ENCODE peak calls at places on chromosome 9, in seven cellular contexts. One of them, this sample, is unnamed.
A peak's percentile ranks its signal among the peaks of the same experiment; 100 is the strongest.

GRCh38 chr9:16828335-16829281 is 41.9 kb downstream of the BNC2 start:
- DNase-seq in AG04449: no peak
- DNase-seq in NCI-H1092: no peak
- DNase-seq in sciatic nerve: no peak
- DNase-seq in neuronal stem cell: peak; percentile 79
- DNase-seq in fibroblast of the aortic adventitia: peak; percentile 47
- DNase-seq in COR-L47: no peak
- DNase-seq in this sample: no peak

GRCh38 chr9:76655121-76655531 is 109.1 kb upstream of the PCA3 start:
- DNase-seq in COR-L47: no peak
- DNase-seq in NCI-H1092: no peak
- DNase-seq in fibroblast of the aortic adventitia: no peak
- DNase-seq in AG04449: no peak
- DNase-seq in neuronal stem cell: no peak
- DNase-seq in sciatic nerve: no peak
- DNase-seq in this sample: no peak

GRCh38 chr9:97984188-97985057 is 1.3 kb downstream of the ANP32B start:
- DNase-seq in fibroblast of the aortic adventitia: peak; percentile 74
- DNase-seq in sciatic nerve: peak; percentile 90
- DNase-seq in AG04449: no peak
- DNase-seq in COR-L47: peak; percentile 82
- DNase-seq in NCI-H1092: peak; percentile 60
- DNase-seq in neuronal stem cell: peak; percentile 48
- DNase-seq in this sample: peak; percentile 76

GRCh38 chr9:89524888-89525385 is 27.0 kb upstream of the SEMA4D start:
- DNase-seq in sciatic nerve: peak; percentile 21
- DNase-seq in fibroblast of the aortic adventitia: no peak
- DNase-seq in AG04449: no peak
- DNase-seq in neuronal stem cell: no peak
- DNase-seq in COR-L47: no peak
- DNase-seq in NCI-H1092: no peak
- DNase-seq in this sample: no peak

GRCh38 chr9:135544981-135545635 is 818 bp upstream of the OBP2A start:
- DNase-seq in AG04449: no peak
- DNase-seq in COR-L47: no peak
- DNase-seq in NCI-H1092: no peak
- DNase-seq in fibroblast of the aortic adventitia: no peak
- DNase-seq in neuronal stem cell: no peak
- DNase-seq in sciatic nerve: peak; percentile 30
- DNase-seq in this sample: no peak

GRCh38 chr9:137813651-137814415 is 63.7 kb upstream of the CACNA1B start:
- DNase-seq in AG04449: no peak
- DNase-seq in sciatic nerve: no peak
- DNase-seq in COR-L47: no peak
- DNase-seq in fibroblast of the aortic adventitia: no peak
- DNase-seq in NCI-H1092: no peak
- DNase-seq in neuronal stem cell: no peak
- DNase-seq in this sample: no peak

GRCh38 chr9:109421034-109421700 is 76.9 kb downstream of the PTPN3 start:
- DNase-seq in neuronal stem cell: no peak
- DNase-seq in COR-L47: no peak
- DNase-seq in AG04449: no peak
- DNase-seq in NCI-H1092: no peak
- DNase-seq in sciatic nerve: no peak
- DNase-seq in fibroblast of the aortic adventitia: no peak
- DNase-seq in this sample: no peak

GRCh38 chr9:116812231-116813028 is 125.3 kb downstream of the TRIM32 start:
- DNase-seq in neuronal stem cell: no peak
- DNase-seq in sciatic nerve: no peak
- DNase-seq in NCI-H1092: no peak
- DNase-seq in fibroblast of the aortic adventitia: no peak
- DNase-seq in AG04449: no peak
- DNase-seq in COR-L47: no peak
- DNase-seq in this sample: no peak

GRCh38 chr9:110977259-110977709 is 61.0 kb downstream of the LPAR1 start:
- DNase-seq in AG04449: no peak
- DNase-seq in fibroblast of the aortic adventitia: peak; percentile 87
- DNase-seq in neuronal stem cell: no peak
- DNase-seq in NCI-H1092: no peak
- DNase-seq in COR-L47: no peak
- DNase-seq in sciatic nerve: no peak
- DNase-seq in this sample: no peak

GRCh38 chr9:97425336-97425991 is 13.6 kb downstream of the TDRD7 start:
- DNase-seq in AG04449: no peak
- DNase-seq in fibroblast of the aortic adventitia: no peak
- DNase-seq in neuronal stem cell: no peak
- DNase-seq in sciatic nerve: no peak
- DNase-seq in COR-L47: peak; percentile 2
- DNase-seq in NCI-H1092: no peak
- DNase-seq in this sample: no peak

GRCh38 chr9:75039006-75039405 is 10.9 kb upstream of the CARNMT1 start:
- DNase-seq in NCI-H1092: no peak
- DNase-seq in COR-L47: no peak
- DNase-seq in sciatic nerve: no peak
- DNase-seq in fibroblast of the aortic adventitia: peak; percentile 89
- DNase-seq in AG04449: peak; percentile 79
- DNase-seq in neuronal stem cell: no peak
- DNase-seq in this sample: no peak

GRCh38 chr9:90801507-90802289 is at the start of gene SYK:
- DNase-seq in COR-L47: peak; percentile 63
- DNase-seq in AG04449: no peak
- DNase-seq in fibroblast of the aortic adventitia: no peak
- DNase-seq in neuronal stem cell: no peak
- DNase-seq in NCI-H1092: peak; percentile 36
- DNase-seq in sciatic nerve: peak; percentile 62
- DNase-seq in this sample: peak; percentile 72

GRCh38 chr9:128160603-128160987 is 530 bp downstream of the BBLN start:
- DNase-seq in COR-L47: peak; percentile 18
- DNase-seq in NCI-H1092: no peak
- DNase-seq in neuronal stem cell: no peak
- DNase-seq in sciatic nerve: no peak
- DNase-seq in fibroblast of the aortic adventitia: peak; percentile 14
- DNase-seq in AG04449: no peak
- DNase-seq in this sample: peak; percentile 51

GRCh38 chr9:88776717-88777497 is 214.4 kb upstream of the S1PR3 start:
- DNase-seq in AG04449: peak; percentile 68
- DNase-seq in sciatic nerve: no peak
- DNase-seq in COR-L47: no peak
- DNase-seq in neuronal stem cell: no peak
- DNase-seq in NCI-H1092: no peak
- DNase-seq in fibroblast of the aortic adventitia: peak; percentile 87
- DNase-seq in this sample: no peak

GRCh38 chr9:133125706-133126696 is 5.0 kb upstream of the RALGDS start:
- DNase-seq in neuronal stem cell: no peak
- DNase-seq in fibroblast of the aortic adventitia: peak; percentile 52
- DNase-seq in NCI-H1092: no peak
- DNase-seq in sciatic nerve: no peak
- DNase-seq in COR-L47: no peak
- DNase-seq in AG04449: no peak
- DNase-seq in this sample: peak; percentile 66

GRCh38 chr9:27019589-27019988 is 14.1 kb upstream of the LRRC19 start:
- DNase-seq in neuronal stem cell: no peak
- DNase-seq in fibroblast of the aortic adventitia: no peak
- DNase-seq in COR-L47: no peak
- DNase-seq in sciatic nerve: no peak
- DNase-seq in NCI-H1092: no peak
- DNase-seq in AG04449: peak; percentile 4
- DNase-seq in this sample: no peak

GRCh38 chr9:114159562-114160145 is 4.3 kb downstream of the COL27A1 start:
- DNase-seq in AG04449: no peak
- DNase-seq in fibroblast of the aortic adventitia: no peak
- DNase-seq in neuronal stem cell: no peak
- DNase-seq in sciatic nerve: no peak
- DNase-seq in COR-L47: no peak
- DNase-seq in NCI-H1092: no peak
- DNase-seq in this sample: no peak

GRCh38 chr9:69931340-69931739 is 110.7 kb downstream of the CFAP95 start:
- DNase-seq in neuronal stem cell: no peak
- DNase-seq in NCI-H1092: no peak
- DNase-seq in sciatic nerve: no peak
- DNase-seq in COR-L47: no peak
- DNase-seq in AG04449: no peak
- DNase-seq in fibroblast of the aortic adventitia: peak; percentile 36
- DNase-seq in this sample: no peak

GRCh38 chr9:6426117-6426516 is 13.1 kb downstream of the UHRF2 start:
- DNase-seq in neuronal stem cell: no peak
- DNase-seq in NCI-H1092: no peak
- DNase-seq in sciatic nerve: no peak
- DNase-seq in COR-L47: no peak
- DNase-seq in fibroblast of the aortic adventitia: peak; percentile 53
- DNase-seq in AG04449: no peak
- DNase-seq in this sample: no peak

GRCh38 chr9:116482740-116483139 is 204.4 kb upstream of the TRIM32 start:
- DNase-seq in COR-L47: no peak
- DNase-seq in AG04449: no peak
- DNase-seq in neuronal stem cell: no peak
- DNase-seq in sciatic nerve: no peak
- DNase-seq in NCI-H1092: peak; percentile 12
- DNase-seq in fibroblast of the aortic adventitia: no peak
- DNase-seq in this sample: no peak

GRCh38 chr9:124256517-124257069 is 1.2 kb upstream of the NEK6 start:
- DNase-seq in sciatic nerve: no peak
- DNase-seq in AG04449: no peak
- DNase-seq in neuronal stem cell: no peak
- DNase-seq in COR-L47: no peak
- DNase-seq in fibroblast of the aortic adventitia: peak; percentile 78
- DNase-seq in NCI-H1092: no peak
- DNase-seq in this sample: no peak

GRCh38 chr9:131366745-131367401 is 27.0 kb upstream of the PRRC2B start:
- DNase-seq in fibroblast of the aortic adventitia: peak; percentile 88
- DNase-seq in sciatic nerve: no peak
- DNase-seq in AG04449: peak; percentile 19
- DNase-seq in COR-L47: peak; percentile 38
- DNase-seq in NCI-H1092: no peak
- DNase-seq in neuronal stem cell: peak; percentile 36
- DNase-seq in this sample: no peak

GRCh38 chr9:7153134-7153533 is 395.4 kb downstream of the KDM4C start:
- DNase-seq in neuronal stem cell: no peak
- DNase-seq in sciatic nerve: no peak
- DNase-seq in AG04449: no peak
- DNase-seq in fibroblast of the aortic adventitia: no peak
- DNase-seq in COR-L47: no peak
- DNase-seq in NCI-H1092: no peak
- DNase-seq in this sample: no peak

This sample was measured in germinal center.